ENCODE peak calls at places on chromosomes 7 and 10, in four cellular contexts. Z is neuronal stem cell, Q is H9, I is IMR-90. E is an unnamed sample.

GRCh38 chr10:46539596-46540411 is 16.7 kb downstream of the GPRIN2 start:
- DNase-seq in Z (no peak), Q (no peak), I (peak; percentile 87), E (no peak)

GRCh38 chr7:33597181-33597580 is 308.2 kb upstream of the BMPER start:
- DNase-seq in Z (no peak), Q (no peak), I (no peak), E (no peak)

GRCh38 chr10:74824184-74825032 is 2.0 kb upstream of the KAT6B start:
- DNase-seq in Z (no peak), Q (peak; percentile 36), I (no peak), E (peak; percentile 55)

GRCh38 chr10:7797582-7797981 is 9.6 kb downstream of the ATP5F1C start:
- DNase-seq in Z (no peak), Q (no peak), I (peak; percentile 96), E (no peak)

GRCh38 chr7:30478349-30479228 is at the start of gene NOD1:
- DNase-seq in Z (peak; percentile 51), Q (peak; percentile 77), I (peak; percentile 63), E (peak; percentile 81)

GRCh38 chr7:91266931-91267557 is 2.8 kb downstream of the FZD1 start:
- DNase-seq in Z (no peak), Q (peak; percentile 41), I (no peak), E (no peak)

GRCh38 chr7:143385891-143386781 is 5.0 kb downstream of the ZYX start:
- DNase-seq in Z (no peak), Q (no peak), I (no peak), E (no peak)

GRCh38 chr7:2613926-2614613 is 17.7 kb upstream of the TTYH3 start:
- DNase-seq in Z (no peak), Q (no peak), I (no peak), E (no peak)

GRCh38 chr7:35313575-35313974 is 59.7 kb upstream of the TBX20 start:
- DNase-seq in Z (no peak), Q (no peak), I (no peak), E (no peak)

GRCh38 chr7:99504281-99504602 is 220 bp upstream of the ZKSCAN5 start:
- DNase-seq in Z (no peak), Q (peak; percentile 100), I (no peak), E (peak; percentile 97)

GRCh38 chr7:99499713-99500636 is at the start of gene ZNF394:
- DNase-seq in Z (peak; percentile 91), Q (peak; percentile 94), I (peak; percentile 93), E (peak; percentile 92)

GRCh38 chr7:99504603-99505323 is at the start of gene ZKSCAN5:
- DNase-seq in Z (peak; percentile 98), Q (peak; percentile 96), I (peak; percentile 96), E (peak; percentile 99)

GRCh38 chr7:99500637-99501009 is 542 bp upstream of the ZNF394 start:
- DNase-seq in Z (no peak), Q (no peak), I (no peak), E (no peak)

GRCh38 chr7:99505324-99505662 is 831 bp downstream of the ZKSCAN5 start:
- DNase-seq in Z (no peak), Q (no peak), I (no peak), E (no peak)
- H3K4ac ChIP-seq in Z (no peak overlapping the region), Q (no peak overlapping the region), I (peak overlapping the region; percentile 73), E (no peak overlapping the region)

GRCh38 chr10:45006631-45007030 is 5.9 kb downstream of the ZNF22 start:
- DNase-seq in Z (no peak), Q (no peak), I (no peak), E (no peak)

GRCh38 chr10:45004661-45005060 is 3.9 kb downstream of the ZNF22 start:
- DNase-seq in Z (no peak), Q (no peak), I (no peak), E (no peak)

GRCh38 chr10:45008524-45009161 is 7.9 kb downstream of the ZNF22 start:
- DNase-seq in Z (peak; percentile 70), Q (no peak), I (peak; percentile 89), E (no peak)

GRCh38 chr10:45003432-45004000 is 2.8 kb downstream of the ZNF22 start:
- DNase-seq in Z (no peak), Q (no peak), I (no peak), E (no peak)

GRCh38 chr10:45005284-45005683 is 4.6 kb downstream of the ZNF22 start:
- DNase-seq in Z (no peak), Q (no peak), I (no peak), E (no peak)
- H3K4ac ChIP-seq in Z (no peak overlapping the region), Q (no peak overlapping the region), I (no peak overlapping the region), E (no peak overlapping the region)

GRCh38 chr10:104548090-104548489 is 93.0 kb upstream of the SORCS3 start:
- DNase-seq in Z (peak; percentile 31), Q (no peak), I (peak; percentile 16), E (peak; percentile 5)

GRCh38 chr10:104546336-104546735 is 94.8 kb upstream of the SORCS3 start:
- DNase-seq in Z (no peak), Q (no peak), I (no peak), E (no peak)

GRCh38 chr10:104546756-104547155 is 94.3 kb upstream of the SORCS3 start:
- DNase-seq in Z (no peak), Q (peak; percentile 32), I (no peak), E (no peak)
- H3K4ac ChIP-seq in Z (no peak overlapping the region), Q (no peak overlapping the region), I (no peak overlapping the region), E (no peak overlapping the region)

GRCh38 chr10:6098156-6098555 is 9.3 kb downstream of the RBM17 start:
- DNase-seq in Z (no peak), Q (no peak), I (no peak), E (no peak)

GRCh38 chr10:6091630-6092029 is 2.8 kb downstream of the RBM17 start:
- DNase-seq in Z (no peak), Q (no peak), I (no peak), E (no peak)

GRCh38 chr10:6097063-6097462 is 8.2 kb downstream of the RBM17 start:
- DNase-seq in Z (no peak), Q (peak; percentile 49), I (no peak), E (no peak)

GRCh38 chr10:6092731-6093130 is 3.9 kb downstream of the RBM17 start:
- DNase-seq in Z (no peak), Q (no peak), I (no peak), E (no peak)

GRCh38 chr10:6095810-6096209 is 7.0 kb downstream of the RBM17 start:
- DNase-seq in Z (no peak), Q (no peak), I (no peak), E (no peak)
- H3K4ac ChIP-seq in Z (no peak overlapping the region), Q (no peak overlapping the region), I (no peak overlapping the region), E (no peak overlapping the region)

GRCh38 chr10:86779267-86780017 is 23.0 kb downstream of the BMPR1A start:
- DNase-seq in Z (no peak), Q (no peak), I (peak; percentile 67), E (no peak)

GRCh38 chr10:86770412-86770960 is 14.1 kb downstream of the BMPR1A start:
- DNase-seq in Z (no peak), Q (no peak), I (no peak), E (no peak)

GRCh38 chr10:86773486-86773885 is 17.1 kb downstream of the BMPR1A start:
- DNase-seq in Z (no peak), Q (no peak), I (peak; percentile 71), E (no peak)

GRCh38 chr10:86775859-86776180 is 19.4 kb downstream of the BMPR1A start:
- DNase-seq in Z (no peak), Q (no peak), I (no peak), E (no peak)

GRCh38 chr10:86775056-86775858 is 18.8 kb downstream of the BMPR1A start:
- DNase-seq in Z (no peak), Q (no peak), I (peak; percentile 33), E (no peak)
- H3K4ac ChIP-seq in Z (no peak overlapping the region), Q (no peak overlapping the region), I (peak overlapping the region; percentile 17), E (no peak overlapping the region)

DNA sequence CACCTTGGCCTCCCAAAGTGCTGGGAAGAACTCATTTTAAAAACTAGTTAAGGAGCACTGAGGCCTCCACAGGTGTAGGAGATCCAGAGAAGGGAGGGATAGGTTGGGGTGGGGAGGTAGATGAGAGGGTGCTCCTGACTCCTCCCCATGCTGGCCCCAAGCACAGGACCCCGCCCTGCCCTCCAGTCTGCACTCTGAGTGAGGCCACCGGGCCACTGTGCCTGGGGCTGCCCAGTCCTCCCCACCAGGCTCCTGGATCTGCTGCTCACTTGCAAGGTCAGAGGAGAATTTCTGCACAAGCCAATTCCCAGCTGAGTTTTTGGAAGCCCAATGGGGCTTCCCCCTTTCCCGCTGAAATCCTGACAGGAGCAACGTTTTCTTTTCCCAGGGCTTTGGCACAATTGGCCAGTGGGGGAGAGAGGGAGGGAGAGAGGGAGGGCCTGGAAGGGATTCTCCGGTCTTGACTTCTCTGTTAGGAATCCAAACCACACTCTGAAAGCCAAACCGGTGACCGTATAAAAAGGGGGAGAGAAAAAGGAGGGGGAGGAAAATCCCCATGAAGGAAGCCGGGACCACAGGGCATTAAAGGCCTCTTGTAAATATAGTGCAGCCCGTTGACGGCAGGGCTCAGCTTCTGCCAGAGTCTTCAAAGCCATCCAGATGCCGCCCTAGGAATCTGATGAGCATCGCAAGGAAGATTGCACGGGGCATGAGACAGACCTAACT is 116.2 kb downstream of the SH3PXD2A start:
- DNase-seq in Z (peak; percentile 30), Q (no peak), I (peak; percentile 98), E (no peak)
- H3K4ac ChIP-seq in Z (no peak overlapping the region), Q (no peak overlapping the region), I (peak overlapping the region; percentile 84), E (no peak overlapping the region)

E was measured in H1.